ENCODE peak calls at places on chromosomes 6 and 20, in five cellular contexts. H, P, Q, Z and B are unnamed samples.

GRCh38 chr6:96286503-96286902 is 235.1 kb upstream of the UFL1 start:
- DNase-seq in H (no peak), P (no peak), Q (no peak), Z (no peak), B (no peak)

GRCh38 chr6:21144928-21145327 is 448.6 kb upstream of the SOX4 start:
- DNase-seq in H (no peak), P (no peak), Q (no peak), Z (no peak), B (no peak)

GRCh38 chr6:139367810-139368321 is 6.6 kb downstream of the CITED2 start:
- DNase-seq in H (no peak), P (no peak), Q (no peak), Z (no peak), B (no peak)

GRCh38 chr20:50054626-50055511 is 58.1 kb downstream of the UBE2V1 start:
- DNase-seq in H (no peak), P (no peak), Q (no peak), Z (peak), B (peak)

GRCh38 chr6:151475653-151476523 is 17.9 kb upstream of the CCDC170 start:
- DNase-seq in H (no peak), P (peak), Q (peak), Z (peak), B (peak)

GRCh38 chr20:51738877-51739447 is 29.2 kb downstream of the ATP9A start:
- DNase-seq in H (no peak), P (no peak), Q (no peak), Z (no peak), B (no peak)

GRCh38 chr6:43096451-43097097 is 20.5 kb downstream of the PTK7 start:
- DNase-seq in H (no peak), P (peak), Q (no peak), Z (no peak), B (no peak)

GRCh38 chr6:3848380-3848779 is 793 bp upstream of the FAM50B start:
- DNase-seq in H (no peak), P (no peak), Q (no peak), Z (no peak), B (no peak)

GRCh38 chr6:82954937-82955577 is 110.6 kb downstream of the UBE3D start:
- DNase-seq in H (no peak), P (no peak), Q (no peak), Z (no peak), B (no peak)

GRCh38 chr20:25271486-25272222 is 23.8 kb downstream of the PYGB start:
- DNase-seq in H (no peak), P (no peak), Q (no peak), Z (peak), B (no peak)

GRCh38 chr6:19835605-19836004 is 1.6 kb upstream of the ID4 start:
- DNase-seq in H (no peak), P (no peak), Q (no peak), Z (no peak), B (no peak)

GRCh38 chr6:12012231-12012565 is at the start of gene HIVEP1:
- DNase-seq in H (no peak), P (peak), Q (peak), Z (no peak), B (no peak)

GRCh38 chr6:45488884-45489283 is 111.2 kb upstream of the SUPT3H start:
- DNase-seq in H (no peak), P (no peak), Q (no peak), Z (no peak), B (no peak)

GRCh38 chr6:111872521-111873177 is 603 bp downstream of the FYN start:
- DNase-seq in H (peak), P (peak), Q (peak), Z (peak), B (peak)